ENCODE peak calls at places on chromosomes 1 and 21, in nine cellular contexts. B is psoas muscle, W is endodermal cell, D is suprapubic skin, N is fibroblast of pulmonary artery, T is heart left ventricle, X is nephron progenitor cell, S is GM20000, I is AG09319. A is an unnamed sample.

GRCh38 chr1:33740040-33740745 is 123.7 kb upstream of the HMGB4 start:
- DNase-seq in N (no peak), T (no peak), X (no peak), I (no peak), W (no peak), B (no peak), S (no peak), D (no peak), A (no peak)

GRCh38 chr1:31715097-31715872 is 11.5 kb upstream of the COL16A1 start:
- DNase-seq in X (peak), N (peak), B (peak), D (peak), T (peak), W (peak), S (peak), I (no peak), A (peak)

GRCh38 chr1:201461783-201462441 is 7.1 kb downstream of the PHLDA3 start:
- DNase-seq in D (peak), N (peak), X (no peak), W (peak), B (peak), T (peak), S (no peak), I (peak), A (no peak)

GRCh38 chr1:92211166-92211565 is 6.5 kb upstream of the C1orf146 start:
- DNase-seq in I (no peak), S (no peak), T (no peak), N (peak), X (no peak), W (no peak), D (no peak), B (no peak), A (no peak)

GRCh38 chr1:8232036-8232757 is 85.7 kb upstream of the SLC45A1 start:
- DNase-seq in X (no peak), S (no peak), T (no peak), N (peak), I (no peak), W (no peak), D (no peak), B (no peak), A (no peak)

GRCh38 chr1:203410117-203410900 is 59.4 kb upstream of the FMOD start:
- DNase-seq in T (no peak), N (no peak), D (no peak), B (no peak), W (no peak), I (no peak), X (no peak), S (no peak), A (no peak)

GRCh38 chr21:41228492-41228891 is 60.5 kb downstream of the BACE2 start:
- DNase-seq in T (no peak), I (no peak), N (no peak), S (no peak), D (no peak), W (no peak), B (no peak), X (no peak), A (no peak)

GRCh38 chr1:92749024-92749634 is 35.8 kb downstream of the EVI5 start:
- DNase-seq in S (peak), D (no peak), B (no peak), T (no peak), X (no peak), I (peak), N (peak), W (peak), A (no peak)

GRCh38 chr1:58158006-58158405 is 388.5 kb downstream of the OMA1 start:
- DNase-seq in S (no peak), T (no peak), B (no peak), X (no peak), I (no peak), D (no peak), W (no peak), N (no peak), A (no peak)

GRCh38 chr1:112110031-112110430 is 120.6 kb upstream of the KCND3 start:
- DNase-seq in N (peak), W (no peak), T (no peak), X (no peak), D (no peak), B (no peak), I (no peak), S (no peak), A (no peak)

GRCh38 chr1:44239337-44239960 is 26.2 kb downstream of the DMAP1 start:
- DNase-seq in T (no peak), D (no peak), N (peak), I (no peak), B (no peak), W (peak), S (no peak), X (peak), A (no peak)

GRCh38 chr1:43499882-43500281 is 30.8 kb upstream of the PTPRF start:
- DNase-seq in W (no peak), D (no peak), I (no peak), X (no peak), B (no peak), N (no peak), S (no peak), T (no peak), A (peak)

GRCh38 chr1:174883361-174883760 is 116.4 kb upstream of the CACYBP start:
- DNase-seq in N (peak), W (peak), T (no peak), B (no peak), X (no peak), I (peak), D (no peak), S (no peak), A (no peak)

GRCh38 chr1:95733671-95734070 is 499.7 kb downstream of the RWDD3 start:
- DNase-seq in W (no peak), D (no peak), T (no peak), S (no peak), N (no peak), B (no peak), I (no peak), X (no peak), A (no peak)

GRCh38 chr1:12453400-12454343 is 164.3 kb downstream of the DHRS3 start:
- DNase-seq in W (no peak), N (no peak), I (no peak), D (no peak), X (no peak), T (no peak), B (no peak), S (no peak), A (no peak)

GRCh38 chr1:150362721-150363425 is 1.1 kb upstream of the RPRD2 start:
- DNase-seq in B (no peak), X (no peak), N (no peak), D (no peak), S (no peak), T (no peak), W (no peak), I (no peak), A (no peak)

GRCh38 chr1:35222322-35223108 is 29.6 kb upstream of the SFPQ start:
- DNase-seq in S (no peak), W (no peak), N (peak), D (peak), I (peak), X (no peak), B (no peak), T (no peak), A (no peak)

GRCh38 chr1:46173361-46173856 is 1.5 kb upstream of the TSPAN1 start:
- DNase-seq in B (no peak), T (no peak), W (peak), S (no peak), N (peak), D (no peak), I (no peak), X (no peak), A (no peak)

GRCh38 chr1:85314726-85315125 is 38.3 kb upstream of the BCL10 start:
- DNase-seq in T (no peak), S (no peak), X (no peak), I (peak), D (no peak), B (no peak), N (no peak), W (no peak), A (no peak)

GRCh38 chr1:155079487-155080249 is 1.0 kb downstream of the EFNA3 start:
- DNase-seq in I (no peak), D (no peak), B (no peak), X (peak), W (peak), S (peak), N (no peak), T (peak), A (peak)

GRCh38 chr1:12282142-12282541 is 52.3 kb downstream of the VPS13D start:
- DNase-seq in I (no peak), D (no peak), T (no peak), N (no peak), X (no peak), B (no peak), S (no peak), W (no peak), A (no peak)

GRCh38 chr1:190474587-190475305 is 2.9 kb downstream of the BRINP3 start:
- DNase-seq in N (no peak), B (no peak), T (no peak), D (no peak), I (no peak), X (peak), W (peak), S (no peak), A (no peak)

GRCh38 chr1:245278846-245279245 is 124.1 kb downstream of the KIF26B start:
- DNase-seq in T (no peak), B (no peak), W (no peak), D (no peak), S (no peak), X (no peak), N (no peak), I (no peak), A (no peak)

GRCh38 chr1:204477036-204477740 is 17.4 kb downstream of the PIK3C2B start:
- DNase-seq in W (no peak), I (no peak), D (no peak), B (no peak), X (no peak), T (no peak), S (no peak), N (no peak), A (no peak)

GRCh38 chr1:37052120-37052519 is 17.8 kb upstream of the GRIK3 start:
- DNase-seq in B (no peak), T (no peak), X (no peak), S (no peak), N (no peak), W (no peak), D (no peak), I (no peak), A (no peak)

GRCh38 chr1:175884369-175884768 is 141.0 kb upstream of the TNR start:
- DNase-seq in X (no peak), S (no peak), T (no peak), I (no peak), B (no peak), N (no peak), W (no peak), D (no peak), A (no peak)

GRCh38 chr1:150148834-150149489 is 754 bp upstream of the PLEKHO1 start:
- DNase-seq in X (no peak), T (no peak), N (no peak), D (no peak), I (no peak), W (no peak), S (peak), B (no peak), A (no peak)

GRCh38 chr1:76294470-76295194 is 220.1 kb downstream of the ST6GALNAC3 start:
- DNase-seq in D (no peak), X (no peak), N (no peak), I (no peak), S (peak), T (no peak), B (no peak), W (no peak), A (no peak)

GRCh38 chr1:113109908-113110554 is 37.0 kb downstream of the LRIG2 start:
- DNase-seq in S (no peak), W (no peak), B (peak), D (no peak), N (peak), T (no peak), I (peak), X (no peak), A (no peak)
- TF ChIP-seq CTCF in S (no peak), W (peak), B (no peak), D (no peak), N (peak), T (no peak), I (peak), X (no peak), A (no peak)

GRCh38 chr1:151885479-151885878 is 23.8 kb downstream of the THEM4 start:
- DNase-seq in B (no peak), T (no peak), D (no peak), N (no peak), I (no peak), W (no peak), S (no peak), X (no peak), A (no peak)

GRCh38 chr1:151882466-151882865 is 26.8 kb downstream of the THEM4 start:
- DNase-seq in B (no peak), I (no peak), X (no peak), W (no peak), N (no peak), D (no peak), T (no peak), S (no peak), A (no peak)

GRCh38 chr1:151887028-151887427 is 22.3 kb downstream of the THEM4 start:
- DNase-seq in W (no peak), S (no peak), N (peak), B (no peak), X (no peak), T (no peak), I (peak), D (no peak), A (no peak)

GRCh38 chr1:151875419-151876097 is 22.0 kb upstream of the THEM5 start:
- DNase-seq in S (no peak), X (no peak), W (no peak), N (no peak), I (no peak), B (no peak), D (no peak), T (no peak), A (no peak)

GRCh38 chr1:151881479-151881878 is 27.8 kb downstream of the THEM4 start:
- DNase-seq in B (no peak), T (no peak), S (no peak), W (no peak), I (no peak), N (no peak), D (no peak), X (no peak), A (no peak)
- TF ChIP-seq CTCF in B (no peak), T (no peak), S (no peak), W (peak), I (peak), N (no peak), D (no peak), X (no peak), A (no peak)

GRCh38 chr1:241271427-241271826 is 85.6 kb downstream of the RGS7 start:
- DNase-seq in I (no peak), T (no peak), X (no peak), D (no peak), W (no peak), S (no peak), B (no peak), N (no peak), A (no peak)

GRCh38 chr1:241265428-241265827 is 91.6 kb downstream of the RGS7 start:
- DNase-seq in N (no peak), X (no peak), W (no peak), S (no peak), I (no peak), T (no peak), D (no peak), B (no peak), A (no peak)

GRCh38 chr1:241266121-241266520 is 90.9 kb downstream of the RGS7 start:
- DNase-seq in S (no peak), D (no peak), T (no peak), B (no peak), N (no peak), X (no peak), W (no peak), I (no peak), A (no peak)

GRCh38 chr1:241270016-241270415 is 87.0 kb downstream of the RGS7 start:
- DNase-seq in W (no peak), D (no peak), T (no peak), S (no peak), X (no peak), B (no peak), N (no peak), I (no peak), A (no peak)

GRCh38 chr1:241269116-241269515 is 87.9 kb downstream of the RGS7 start:
- DNase-seq in I (no peak), N (no peak), D (no peak), W (peak), S (no peak), B (no peak), T (no peak), X (peak), A (no peak)
- TF ChIP-seq CTCF in I (no peak), N (no peak), D (no peak), W (peak), S (no peak), B (no peak), T (no peak), X (peak), A (no peak)

DNA sequence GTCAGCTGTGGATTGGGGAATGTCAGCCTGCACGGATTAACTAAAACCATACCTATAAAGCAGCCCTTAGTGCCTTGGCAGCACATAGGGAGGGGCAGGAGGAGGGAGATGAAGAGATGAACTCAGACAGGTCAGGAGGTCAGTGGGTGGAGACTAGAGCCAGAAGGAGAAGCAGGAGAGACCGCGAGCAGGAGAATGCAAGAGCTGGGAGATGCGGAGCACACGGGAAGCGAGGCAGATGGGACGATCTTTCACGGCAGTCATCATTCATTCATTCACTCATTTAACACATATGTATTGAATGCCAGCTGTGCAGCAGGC is 41.9 kb downstream of the NEK2 start:
- DNase-seq in B (no peak), W (no peak), X (no peak), D (no peak), T (no peak), N (no peak), S (no peak), I (no peak), A (no peak)
- TF ChIP-seq CTCF in B (no peak), W (no peak), X (no peak), D (no peak), T (no peak), N (no peak), S (no peak), I (no peak), A (no peak)

DNA sequence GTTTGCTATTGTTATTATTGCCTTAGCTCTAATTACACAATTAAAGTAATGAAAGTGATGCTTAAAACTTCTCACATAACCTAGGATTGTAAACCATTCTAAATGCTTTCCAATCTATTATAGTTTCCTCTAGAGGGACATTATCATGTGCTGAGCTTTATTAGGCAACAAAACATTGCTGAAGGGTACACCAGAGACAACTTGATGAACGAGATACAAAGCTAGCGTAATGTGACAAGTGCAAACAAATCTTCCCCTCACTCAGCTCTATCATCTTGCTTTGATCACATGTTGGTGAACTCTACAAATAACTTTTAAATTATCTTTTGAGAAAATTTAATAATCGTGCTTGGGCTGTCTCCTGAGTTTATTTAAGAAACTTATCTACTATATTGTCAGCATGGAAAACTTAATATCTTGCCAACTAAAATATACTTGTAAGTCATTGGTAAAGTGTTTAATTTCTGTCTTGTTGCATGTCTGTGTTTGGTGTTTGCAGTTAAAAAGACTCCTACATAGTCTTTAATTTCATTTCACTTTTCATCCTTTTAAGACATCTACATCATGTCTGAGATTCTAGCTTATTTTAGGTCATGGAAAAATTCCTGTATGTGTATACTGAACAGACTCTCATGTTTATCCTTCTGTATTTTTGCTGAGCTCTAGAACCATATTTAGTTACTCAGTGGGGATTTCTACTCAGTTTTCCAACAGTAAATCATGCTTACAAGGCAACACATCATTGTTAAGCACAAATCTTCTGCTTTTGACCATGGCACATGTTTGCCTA is 104.2 kb upstream of the ADAMTS5 start:
- DNase-seq in B (no peak), T (no peak), S (no peak), X (no peak), N (no peak), I (no peak), D (no peak), W (no peak), A (no peak)
- TF ChIP-seq CTCF in B (no peak), T (no peak), S (no peak), X (no peak), N (no peak), I (no peak), D (no peak), W (no peak), A (no peak)

GRCh38 chr1:156571959-156572662 is at the start of gene IQGAP3:
- DNase-seq in T (peak), X (peak), B (peak), I (peak), D (peak), N (peak), W (peak), S (peak), A (peak)
- TF ChIP-seq CTCF in T (no peak), X (no peak), B (no peak), I (no peak), D (no peak), N (no peak), W (no peak), S (no peak), A (no peak)

A was measured in glutamatergic neuron.